ENCODE peak calls at places on chromosomes 1 and 21, in four cellular contexts. One of them, this sample, is unnamed.

GRCh38 chr1:67888707-67889106 is 55.4 kb upstream of the GNG12 start:
- DNase-seq in T follicular helper cell: no peak
- DNase-seq in stimulated activated CD8-positive, alpha-beta memory T cell treated with anti-CD3 and anti-CD28 coated beads, Interleukin-15, amount 100 ng/mL, for 4 hours: no peak
- DNase-seq in C1 segment of cervical spinal cord: no peak
- DNase-seq in this sample: no peak

GRCh38 chr1:7207875-7208646 is 422.8 kb downstream of the CAMTA1 start:
- DNase-seq in T follicular helper cell: no peak
- DNase-seq in stimulated activated CD8-positive, alpha-beta memory T cell treated with anti-CD3 and anti-CD28 coated beads, Interleukin-15, amount 100 ng/mL, for 4 hours: no peak
- DNase-seq in C1 segment of cervical spinal cord: no peak
- DNase-seq in this sample: no peak

GRCh38 chr1:203512830-203513578 is 19.1 kb downstream of the OPTC start:
- DNase-seq in T follicular helper cell: no peak
- DNase-seq in stimulated activated CD8-positive, alpha-beta memory T cell treated with anti-CD3 and anti-CD28 coated beads, Interleukin-15, amount 100 ng/mL, for 4 hours: no peak
- DNase-seq in C1 segment of cervical spinal cord: no peak
- DNase-seq in this sample: peak

GRCh38 chr1:171595324-171595723 is 26.7 kb upstream of the MYOCOS start:
- DNase-seq in T follicular helper cell: no peak
- DNase-seq in stimulated activated CD8-positive, alpha-beta memory T cell treated with anti-CD3 and anti-CD28 coated beads, Interleukin-15, amount 100 ng/mL, for 4 hours: no peak
- DNase-seq in C1 segment of cervical spinal cord: no peak
- DNase-seq in this sample: no peak

GRCh38 chr1:114558548-114558947 is 22.9 kb downstream of the BCAS2 start:
- DNase-seq in T follicular helper cell: no peak
- DNase-seq in stimulated activated CD8-positive, alpha-beta memory T cell treated with anti-CD3 and anti-CD28 coated beads, Interleukin-15, amount 100 ng/mL, for 4 hours: no peak
- DNase-seq in C1 segment of cervical spinal cord: no peak
- DNase-seq in this sample: no peak

GRCh38 chr1:178541829-178542553 is 29.1 kb downstream of the TEX35 start:
- DNase-seq in T follicular helper cell: no peak
- DNase-seq in stimulated activated CD8-positive, alpha-beta memory T cell treated with anti-CD3 and anti-CD28 coated beads, Interleukin-15, amount 100 ng/mL, for 4 hours: no peak
- DNase-seq in C1 segment of cervical spinal cord: no peak
- DNase-seq in this sample: no peak

GRCh38 chr1:101178688-101179491 is 57.9 kb upstream of the S1PR1 start:
- DNase-seq in T follicular helper cell: no peak
- DNase-seq in stimulated activated CD8-positive, alpha-beta memory T cell treated with anti-CD3 and anti-CD28 coated beads, Interleukin-15, amount 100 ng/mL, for 4 hours: no peak
- DNase-seq in C1 segment of cervical spinal cord: no peak
- DNase-seq in this sample: no peak

GRCh38 chr1:50420283-50420682 is 3.0 kb downstream of the DMRTA2 start:
- DNase-seq in T follicular helper cell: no peak
- DNase-seq in stimulated activated CD8-positive, alpha-beta memory T cell treated with anti-CD3 and anti-CD28 coated beads, Interleukin-15, amount 100 ng/mL, for 4 hours: no peak
- DNase-seq in C1 segment of cervical spinal cord: no peak
- DNase-seq in this sample: no peak

GRCh38 chr1:37666241-37666867 is 26.0 kb upstream of the CDCA8 start:
- DNase-seq in T follicular helper cell: no peak
- DNase-seq in stimulated activated CD8-positive, alpha-beta memory T cell treated with anti-CD3 and anti-CD28 coated beads, Interleukin-15, amount 100 ng/mL, for 4 hours: no peak
- DNase-seq in C1 segment of cervical spinal cord: no peak
- DNase-seq in this sample: no peak

GRCh38 chr1:78011050-78011449 is 6.3 kb downstream of the DNAJB4 start:
- DNase-seq in T follicular helper cell: no peak
- DNase-seq in stimulated activated CD8-positive, alpha-beta memory T cell treated with anti-CD3 and anti-CD28 coated beads, Interleukin-15, amount 100 ng/mL, for 4 hours: no peak
- DNase-seq in C1 segment of cervical spinal cord: no peak
- DNase-seq in this sample: no peak

GRCh38 chr1:36542024-36542961 is 59.6 kb upstream of the CSF3R start:
- DNase-seq in T follicular helper cell: no peak
- DNase-seq in stimulated activated CD8-positive, alpha-beta memory T cell treated with anti-CD3 and anti-CD28 coated beads, Interleukin-15, amount 100 ng/mL, for 4 hours: no peak
- DNase-seq in C1 segment of cervical spinal cord: no peak
- DNase-seq in this sample: no peak

GRCh38 chr1:15114884-15115283 is 38.7 kb upstream of the TMEM51 start:
- DNase-seq in T follicular helper cell: no peak
- DNase-seq in stimulated activated CD8-positive, alpha-beta memory T cell treated with anti-CD3 and anti-CD28 coated beads, Interleukin-15, amount 100 ng/mL, for 4 hours: no peak
- DNase-seq in C1 segment of cervical spinal cord: no peak
- DNase-seq in this sample: no peak

GRCh38 chr1:41618066-41618825 is 133.8 kb upstream of the EDN2 start:
- DNase-seq in T follicular helper cell: no peak
- DNase-seq in stimulated activated CD8-positive, alpha-beta memory T cell treated with anti-CD3 and anti-CD28 coated beads, Interleukin-15, amount 100 ng/mL, for 4 hours: no peak
- DNase-seq in C1 segment of cervical spinal cord: peak
- DNase-seq in this sample: no peak

GRCh38 chr1:241270016-241270415 is 87.0 kb downstream of the RGS7 start:
- DNase-seq in T follicular helper cell: no peak
- DNase-seq in stimulated activated CD8-positive, alpha-beta memory T cell treated with anti-CD3 and anti-CD28 coated beads, Interleukin-15, amount 100 ng/mL, for 4 hours: no peak
- DNase-seq in C1 segment of cervical spinal cord: no peak
- DNase-seq in this sample: no peak

GRCh38 chr1:65393345-65393744 is 27.1 kb upstream of the LEPR start:
- DNase-seq in T follicular helper cell: no peak
- DNase-seq in stimulated activated CD8-positive, alpha-beta memory T cell treated with anti-CD3 and anti-CD28 coated beads, Interleukin-15, amount 100 ng/mL, for 4 hours: no peak
- DNase-seq in C1 segment of cervical spinal cord: no peak
- DNase-seq in this sample: no peak

GRCh38 chr1:183956559-183957188 is 80.9 kb downstream of the COLGALT2 start:
- DNase-seq in T follicular helper cell: peak
- DNase-seq in stimulated activated CD8-positive, alpha-beta memory T cell treated with anti-CD3 and anti-CD28 coated beads, Interleukin-15, amount 100 ng/mL, for 4 hours: peak
- DNase-seq in C1 segment of cervical spinal cord: no peak
- DNase-seq in this sample: peak

GRCh38 chr1:169105434-169106094 is 926 bp upstream of the ATP1B1 start:
- DNase-seq in T follicular helper cell: no peak
- DNase-seq in stimulated activated CD8-positive, alpha-beta memory T cell treated with anti-CD3 and anti-CD28 coated beads, Interleukin-15, amount 100 ng/mL, for 4 hours: no peak
- DNase-seq in C1 segment of cervical spinal cord: peak
- DNase-seq in this sample: no peak

GRCh38 chr1:214332950-214333798 is 52.2 kb downstream of the SMYD2 start:
- DNase-seq in T follicular helper cell: no peak
- DNase-seq in stimulated activated CD8-positive, alpha-beta memory T cell treated with anti-CD3 and anti-CD28 coated beads, Interleukin-15, amount 100 ng/mL, for 4 hours: no peak
- DNase-seq in C1 segment of cervical spinal cord: no peak
- DNase-seq in this sample: no peak

GRCh38 chr1:19003371-19004290 is 47.2 kb upstream of the IFFO2 start:
- DNase-seq in T follicular helper cell: no peak
- DNase-seq in stimulated activated CD8-positive, alpha-beta memory T cell treated with anti-CD3 and anti-CD28 coated beads, Interleukin-15, amount 100 ng/mL, for 4 hours: no peak
- DNase-seq in C1 segment of cervical spinal cord: no peak
- DNase-seq in this sample: no peak

GRCh38 chr1:144551543-144552424 is 40.9 kb upstream of the PPIAL4F start:
- DNase-seq in T follicular helper cell: peak
- DNase-seq in stimulated activated CD8-positive, alpha-beta memory T cell treated with anti-CD3 and anti-CD28 coated beads, Interleukin-15, amount 100 ng/mL, for 4 hours: peak
- DNase-seq in C1 segment of cervical spinal cord: peak
- DNase-seq in this sample: peak

GRCh38 chr1:167755568-167756145 is 33.9 kb downstream of the MPZL1 start:
- DNase-seq in T follicular helper cell: no peak
- DNase-seq in stimulated activated CD8-positive, alpha-beta memory T cell treated with anti-CD3 and anti-CD28 coated beads, Interleukin-15, amount 100 ng/mL, for 4 hours: no peak
- DNase-seq in C1 segment of cervical spinal cord: no peak
- DNase-seq in this sample: no peak

GRCh38 chr1:109863699-109864062 is 47.0 kb upstream of the CSF1 start:
- DNase-seq in T follicular helper cell: no peak
- DNase-seq in stimulated activated CD8-positive, alpha-beta memory T cell treated with anti-CD3 and anti-CD28 coated beads, Interleukin-15, amount 100 ng/mL, for 4 hours: no peak
- DNase-seq in C1 segment of cervical spinal cord: no peak
- DNase-seq in this sample: no peak

GRCh38 chr21:41869771-41870170 is 9.4 kb downstream of the PRDM15 start:
- DNase-seq in T follicular helper cell: no peak
- DNase-seq in stimulated activated CD8-positive, alpha-beta memory T cell treated with anti-CD3 and anti-CD28 coated beads, Interleukin-15, amount 100 ng/mL, for 4 hours: no peak
- DNase-seq in C1 segment of cervical spinal cord: no peak
- DNase-seq in this sample: no peak

GRCh38 chr1:169874229-169874628 is 19.5 kb downstream of the SCYL3 start:
- DNase-seq in T follicular helper cell: no peak
- DNase-seq in stimulated activated CD8-positive, alpha-beta memory T cell treated with anti-CD3 and anti-CD28 coated beads, Interleukin-15, amount 100 ng/mL, for 4 hours: no peak
- DNase-seq in C1 segment of cervical spinal cord: no peak
- DNase-seq in this sample: no peak

GRCh38 chr1:201310986-201311355 is 27.7 kb downstream of the PKP1 start:
- DNase-seq in T follicular helper cell: no peak
- DNase-seq in stimulated activated CD8-positive, alpha-beta memory T cell treated with anti-CD3 and anti-CD28 coated beads, Interleukin-15, amount 100 ng/mL, for 4 hours: no peak
- DNase-seq in C1 segment of cervical spinal cord: no peak
- DNase-seq in this sample: no peak

GRCh38 chr1:115456441-115456961 is 118.5 kb upstream of the NGF start:
- DNase-seq in T follicular helper cell: no peak
- DNase-seq in stimulated activated CD8-positive, alpha-beta memory T cell treated with anti-CD3 and anti-CD28 coated beads, Interleukin-15, amount 100 ng/mL, for 4 hours: no peak
- DNase-seq in C1 segment of cervical spinal cord: no peak
- DNase-seq in this sample: no peak

GRCh38 chr1:152878042-152878441 is at the start of gene SMCP:
- DNase-seq in T follicular helper cell: no peak
- DNase-seq in stimulated activated CD8-positive, alpha-beta memory T cell treated with anti-CD3 and anti-CD28 coated beads, Interleukin-15, amount 100 ng/mL, for 4 hours: no peak
- DNase-seq in C1 segment of cervical spinal cord: no peak
- DNase-seq in this sample: no peak

GRCh38 chr1:205942631-205943159 is 561 bp downstream of the SLC26A9 start:
- DNase-seq in T follicular helper cell: no peak
- DNase-seq in stimulated activated CD8-positive, alpha-beta memory T cell treated with anti-CD3 and anti-CD28 coated beads, Interleukin-15, amount 100 ng/mL, for 4 hours: no peak
- DNase-seq in C1 segment of cervical spinal cord: no peak
- DNase-seq in this sample: no peak

GRCh38 chr1:248847181-248847955 is 9.3 kb downstream of the ZNF672 start:
- DNase-seq in T follicular helper cell: no peak
- DNase-seq in stimulated activated CD8-positive, alpha-beta memory T cell treated with anti-CD3 and anti-CD28 coated beads, Interleukin-15, amount 100 ng/mL, for 4 hours: no peak
- DNase-seq in C1 segment of cervical spinal cord: no peak
- DNase-seq in this sample: no peak

GRCh38 chr1:82534996-82535395 is 734.3 kb downstream of the ADGRL2 start:
- DNase-seq in T follicular helper cell: no peak
- DNase-seq in stimulated activated CD8-positive, alpha-beta memory T cell treated with anti-CD3 and anti-CD28 coated beads, Interleukin-15, amount 100 ng/mL, for 4 hours: no peak
- DNase-seq in C1 segment of cervical spinal cord: no peak
- DNase-seq in this sample: no peak

GRCh38 chr1:19802269-19802668 is 2.6 kb upstream of the TMCO4 start:
- DNase-seq in T follicular helper cell: no peak
- DNase-seq in stimulated activated CD8-positive, alpha-beta memory T cell treated with anti-CD3 and anti-CD28 coated beads, Interleukin-15, amount 100 ng/mL, for 4 hours: no peak
- DNase-seq in C1 segment of cervical spinal cord: no peak
- DNase-seq in this sample: no peak

GRCh38 chr1:247113094-247113497 is 8.9 kb upstream of the ZNF669 start:
- DNase-seq in T follicular helper cell: no peak
- DNase-seq in stimulated activated CD8-positive, alpha-beta memory T cell treated with anti-CD3 and anti-CD28 coated beads, Interleukin-15, amount 100 ng/mL, for 4 hours: no peak
- DNase-seq in C1 segment of cervical spinal cord: no peak
- DNase-seq in this sample: no peak

GRCh38 chr21:14918542-14918941 is 146.3 kb downstream of the NRIP1 start:
- DNase-seq in T follicular helper cell: no peak
- DNase-seq in stimulated activated CD8-positive, alpha-beta memory T cell treated with anti-CD3 and anti-CD28 coated beads, Interleukin-15, amount 100 ng/mL, for 4 hours: no peak
- DNase-seq in C1 segment of cervical spinal cord: no peak
- DNase-seq in this sample: no peak

GRCh38 chr1:36465731-36466369 is 1.7 kb upstream of the MRPS15 start:
- DNase-seq in T follicular helper cell: no peak
- DNase-seq in stimulated activated CD8-positive, alpha-beta memory T cell treated with anti-CD3 and anti-CD28 coated beads, Interleukin-15, amount 100 ng/mL, for 4 hours: no peak
- DNase-seq in C1 segment of cervical spinal cord: no peak
- DNase-seq in this sample: no peak

GRCh38 chr21:36567216-36567917 is 87.4 kb upstream of the CLDN14 start:
- DNase-seq in T follicular helper cell: no peak
- DNase-seq in stimulated activated CD8-positive, alpha-beta memory T cell treated with anti-CD3 and anti-CD28 coated beads, Interleukin-15, amount 100 ng/mL, for 4 hours: no peak
- DNase-seq in C1 segment of cervical spinal cord: no peak
- DNase-seq in this sample: no peak

GRCh38 chr1:93499075-93499474 is 51.2 kb downstream of the FNBP1L start:
- DNase-seq in T follicular helper cell: no peak
- DNase-seq in stimulated activated CD8-positive, alpha-beta memory T cell treated with anti-CD3 and anti-CD28 coated beads, Interleukin-15, amount 100 ng/mL, for 4 hours: no peak
- DNase-seq in C1 segment of cervical spinal cord: no peak
- DNase-seq in this sample: no peak

GRCh38 chr1:231750818-231751623 is 124.4 kb downstream of the DISC1 start:
- DNase-seq in T follicular helper cell: no peak
- DNase-seq in stimulated activated CD8-positive, alpha-beta memory T cell treated with anti-CD3 and anti-CD28 coated beads, Interleukin-15, amount 100 ng/mL, for 4 hours: no peak
- DNase-seq in C1 segment of cervical spinal cord: no peak
- DNase-seq in this sample: peak

GRCh38 chr1:209062863-209063262 is 520.7 kb upstream of the CAMK1G start:
- DNase-seq in T follicular helper cell: no peak
- DNase-seq in stimulated activated CD8-positive, alpha-beta memory T cell treated with anti-CD3 and anti-CD28 coated beads, Interleukin-15, amount 100 ng/mL, for 4 hours: no peak
- DNase-seq in C1 segment of cervical spinal cord: no peak
- DNase-seq in this sample: no peak

GRCh38 chr1:32939655-32940371 is 24.8 kb downstream of the RNF19B start:
- DNase-seq in T follicular helper cell: no peak
- DNase-seq in stimulated activated CD8-positive, alpha-beta memory T cell treated with anti-CD3 and anti-CD28 coated beads, Interleukin-15, amount 100 ng/mL, for 4 hours: no peak
- DNase-seq in C1 segment of cervical spinal cord: no peak
- DNase-seq in this sample: peak